ENCODE peak calls at places on chromosomes 12 and 14, in ten cellular contexts. Y, Z, L, F, R, Q, J, I, T and U are unnamed samples.

GRCh38 chr14:75299064-75299463 is 20.4 kb downstream of the FOS start:
- DNase-seq in Y (no peak), Z (no peak), L (no peak), F (no peak), R (no peak), Q (no peak), J (peak; percentile 93), I (peak; percentile 94), T (no peak), U (no peak)

GRCh38 chr12:78171082-78171481 is 340.4 kb downstream of the NAV3 start:
- DNase-seq in Y (no peak), Z (no peak), L (peak; percentile 92), F (no peak), R (no peak), Q (no peak), J (peak; percentile 77), I (no peak), T (no peak), U (no peak)

GRCh38 chr14:22474730-22475351 is 114.2 kb downstream of the DAD1 start:
- DNase-seq in Y (no peak), Z (no peak), L (no peak), F (no peak), R (no peak), Q (no peak), J (no peak), I (no peak), T (no peak), U (no peak)

GRCh38 chr14:26531894-26532293 is 65.9 kb downstream of the NOVA1 start:
- DNase-seq in Y (no peak), Z (no peak), L (no peak), F (no peak), R (no peak), Q (no peak), J (peak; percentile 13), I (no peak), T (no peak), U (no peak)

GRCh38 chr12:8065991-8066594 is at the start of gene C3AR1:
- DNase-seq in Y (peak; percentile 70), Z (no peak), L (no peak), F (no peak), R (no peak), Q (no peak), J (peak; percentile 82), I (peak; percentile 91), T (no peak), U (no peak)

GRCh38 chr14:95360828-95361227 is 41.1 kb upstream of the CLMN start:
- DNase-seq in Y (no peak), Z (no peak), L (no peak), F (no peak), R (no peak), Q (peak; percentile 34), J (no peak), I (no peak), T (no peak), U (no peak)

GRCh38 chr12:49403887-49404517 is 36.7 kb downstream of the SPATS2 start:
- DNase-seq in Y (no peak), Z (no peak), L (no peak), F (no peak), R (no peak), Q (no peak), J (no peak), I (no peak), T (no peak), U (no peak)

GRCh38 chr14:102419716-102420115 is 57.0 kb downstream of the TECPR2 start:
- DNase-seq in Y (no peak), Z (no peak), L (no peak), F (no peak), R (no peak), Q (no peak), J (no peak), I (no peak), T (no peak), U (no peak)

GRCh38 chr14:95256776-95257060 is 63.0 kb downstream of the CLMN start:
- DNase-seq in Y (no peak), Z (no peak), L (no peak), F (no peak), R (no peak), Q (no peak), J (no peak), I (no peak), T (no peak), U (no peak)

GRCh38 chr12:51898937-51899336 is 8.4 kb upstream of the ACVRL1 start:
- DNase-seq in Y (no peak), Z (no peak), L (no peak), F (no peak), R (no peak), Q (no peak), J (peak; percentile 65), I (no peak), T (no peak), U (no peak)

GRCh38 chr14:76133103-76133502 is 18.6 kb upstream of the GPATCH2L start:
- DNase-seq in Y (no peak), Z (no peak), L (no peak), F (no peak), R (no peak), Q (peak; percentile 51), J (peak; percentile 51), I (peak; percentile 13), T (peak; percentile 39), U (peak; percentile 39)

GRCh38 chr12:34402899-34403705 is 380.8 kb downstream of the ALG10 start:
- DNase-seq in Y (no peak), Z (no peak), L (no peak), F (no peak), R (peak; percentile 0), Q (peak; percentile 2), J (no peak), I (no peak), T (peak; percentile 10), U (no peak)

GRCh38 chr12:6605425-6606330 is 1.5 kb downstream of the CHD4 start:
- DNase-seq in Y (no peak), Z (no peak), L (no peak), F (peak; percentile 53), R (no peak), Q (peak; percentile 47), J (peak; percentile 23), I (no peak), T (no peak), U (no peak)

GRCh38 chr14:94893411-94894160 is 123.7 kb upstream of the GSC start:
- DNase-seq in Y (no peak), Z (no peak), L (peak; percentile 59), F (no peak), R (no peak), Q (no peak), J (no peak), I (no peak), T (no peak), U (no peak)

GRCh38 chr12:26845057-26845666 is 12.2 kb upstream of the ITPR2 start:
- DNase-seq in Y (no peak), Z (no peak), L (peak; percentile 69), F (no peak), R (no peak), Q (peak; percentile 67), J (peak; percentile 71), I (no peak), T (peak; percentile 50), U (peak; percentile 64)

GRCh38 chr14:89508863-89509262 is 91.8 kb upstream of the FOXN3 start:
- DNase-seq in Y (no peak), Z (no peak), L (no peak), F (no peak), R (no peak), Q (no peak), J (no peak), I (no peak), T (no peak), U (no peak)

GRCh38 chr14:99757331-99758070 is 35.7 kb upstream of the EML1 start:
- DNase-seq in Y (peak; percentile 83), Z (peak; percentile 99), L (no peak), F (no peak), R (no peak), Q (no peak), J (peak; percentile 98), I (no peak), T (no peak), U (no peak)

GRCh38 chr12:5586201-5586600 is 154.3 kb downstream of the NTF3 start:
- DNase-seq in Y (peak; percentile 57), Z (no peak), L (no peak), F (no peak), R (no peak), Q (no peak), J (no peak), I (no peak), T (no peak), U (no peak)

GRCh38 chr14:99972748-99973466 is 92.3 kb upstream of the EVL start:
- DNase-seq in Y (no peak), Z (no peak), L (no peak), F (no peak), R (no peak), Q (no peak), J (no peak), I (no peak), T (no peak), U (no peak)

GRCh38 chr12:126258190-126258589 is 1193.0 kb downstream of the AACS start:
- DNase-seq in Y (no peak), Z (no peak), L (no peak), F (no peak), R (no peak), Q (no peak), J (no peak), I (no peak), T (no peak), U (no peak)

GRCh38 chr14:100825691-100826331 is at the start of gene MEG3:
- DNase-seq in Y (no peak), Z (peak; percentile 37), L (no peak), F (no peak), R (no peak), Q (no peak), J (peak; percentile 89), I (no peak), T (no peak), U (no peak)

GRCh38 chr14:37420622-37421021 is 174.4 kb downstream of the FOXA1 start:
- DNase-seq in Y (no peak), Z (no peak), L (no peak), F (no peak), R (no peak), Q (no peak), J (no peak), I (no peak), T (no peak), U (no peak)

GRCh38 chr12:6279631-6280030 is 30.9 kb upstream of the PLEKHG6 start:
- DNase-seq in Y (no peak), Z (no peak), L (no peak), F (no peak), R (no peak), Q (no peak), J (no peak), I (no peak), T (no peak), U (no peak)

GRCh38 chr14:104977681-104978647 is at the start of gene AHNAK2:
- DNase-seq in Y (peak; percentile 22), Z (no peak), L (peak; percentile 89), F (peak; percentile 55), R (no peak), Q (peak; percentile 89), J (peak; percentile 77), I (no peak), T (peak; percentile 73), U (peak; percentile 73)

GRCh38 chr12:108852674-108853073 is 4.7 kb downstream of the SSH1 start:
- DNase-seq in Y (no peak), Z (no peak), L (no peak), F (no peak), R (no peak), Q (no peak), J (peak; percentile 34), I (no peak), T (no peak), U (no peak)